ENCODE peak calls at places on chromosomes 7 and 10, in four cellular contexts. J, B, Y and T are unnamed samples.

GRCh38 chr7:143054621-143055020 is 2.5 kb downstream of the OR6V1 start:
- DNase-seq in B (no peak), J (no peak), Y (no peak), T (no peak)

GRCh38 chr7:82164813-82165212 is 278.8 kb downstream of the CACNA2D1 start:
- DNase-seq in B (peak; percentile 92), J (no peak), Y (no peak), T (no peak)

GRCh38 chr7:149261321-149261828 is 621 bp upstream of the ZNF783 start:
- DNase-seq in B (peak; percentile 41), J (no peak), Y (no peak), T (no peak)

GRCh38 chr7:101108330-101108857 is 18.5 kb upstream of the SERPINE1 start:
- DNase-seq in Y (no peak), J (no peak), B (peak; percentile 42), T (no peak)

GRCh38 chr7:5210751-5211338 is 20.8 kb downstream of the WIPI2 start:
- DNase-seq in B (no peak), J (no peak), Y (no peak), T (no peak)

GRCh38 chr10:128481152-128481551 is 354.9 kb upstream of the MKI67 start:
- DNase-seq in B (no peak), J (no peak), Y (no peak), T (no peak)

GRCh38 chr10:110305767-110306451 is 1.2 kb upstream of the SMNDC1 start:
- DNase-seq in Y (peak; percentile 56), J (peak; percentile 33), B (peak; percentile 93), T (no peak)

GRCh38 chr10:10803273-10803672 is 214.4 kb upstream of the CELF2 start:
- DNase-seq in Y (no peak), J (no peak), B (peak; percentile 86), T (no peak)

GRCh38 chr10:121524138-121524817 is 74.0 kb downstream of the FGFR2 start:
- DNase-seq in Y (no peak), B (no peak), J (no peak), T (no peak)

GRCh38 chr10:18650618-18651017 is 769 bp downstream of the NSUN6 start:
- DNase-seq in J (no peak), Y (no peak), B (peak; percentile 9), T (no peak)